ENCODE peak calls at places on chromosomes 2 and 18, in four cellular contexts. E is RPMI7951, S is foreskin fibroblast, O is BJ. X is an unnamed sample.

GRCh38 chr2:68660658-68661057 is 17.3 kb downstream of the PROKR1 start:
- DNase-seq in E (no peak), O (no peak), S (no peak), X (no peak)

GRCh38 chr2:28155627-28156026 is 237.0 kb upstream of the FOSL2 start:
- DNase-seq in E (peak; percentile 25), O (no peak), S (no peak), X (no peak)

GRCh38 chr2:170396799-170397459 is 219.0 kb downstream of the MYO3B start:
- DNase-seq in O (no peak), E (peak; percentile 13), S (no peak), X (no peak)

GRCh38 chr2:83368461-83368860 is 1090.6 kb downstream of the SUCLG1 start:
- DNase-seq in O (no peak), E (no peak), S (no peak), X (no peak)

GRCh38 chr2:16744521-16744920 is 78.9 kb upstream of the CYRIA start:
- DNase-seq in O (no peak), S (no peak), E (no peak), X (no peak)

GRCh38 chr18:45664824-45665763 is 49.8 kb downstream of the SLC14A2 start:
- DNase-seq in O (no peak), E (peak; percentile 55), S (peak; percentile 47), X (no peak)

GRCh38 chr2:171832489-171832888 is 61.6 kb downstream of the SLC25A12 start:
- DNase-seq in E (no peak), S (no peak), O (no peak), X (no peak)

GRCh38 chr2:65955259-65955658 is 479.7 kb upstream of the MEIS1 start:
- DNase-seq in E (no peak), S (no peak), O (no peak), X (no peak)

GRCh38 chr2:65666156-65666725 is 233.8 kb upstream of the SPRED2 start:
- DNase-seq in E (peak; percentile 83), O (peak; percentile 18), S (peak; percentile 24), X (no peak)

GRCh38 chr2:70089220-70089945 is 2.1 kb downstream of the PCBP1 start:
- DNase-seq in E (peak; percentile 25), O (no peak), S (no peak), X (no peak)

GRCh38 chr2:174699993-174700766 is 64.1 kb downstream of the CHRNA1 start:
- DNase-seq in S (peak; percentile 30), E (peak; percentile 62), O (no peak), X (no peak)

GRCh38 chr2:12951657-12951973 is 234.9 kb downstream of the TRIB2 start:
- DNase-seq in S (no peak), E (no peak), O (no peak), X (no peak)

GRCh38 chr2:80001704-80002103 is 302.8 kb downstream of the LRRTM1 start:
- DNase-seq in S (no peak), O (peak; percentile 53), E (no peak), X (peak; percentile 64)

GRCh38 chr2:19348692-19349091 is 9.7 kb downstream of the OSR1 start:
- DNase-seq in E (no peak), S (no peak), O (no peak), X (no peak)

GRCh38 chr2:206452750-206453149 is 9.4 kb downstream of the ADAM23 start:
- DNase-seq in E (no peak), S (no peak), O (no peak), X (no peak)

GRCh38 chr2:26235089-26235488 is 9.3 kb downstream of the HADHA start:
- DNase-seq in E (peak; percentile 5), O (no peak), S (no peak), X (no peak)

GRCh38 chr2:127048969-127049897 is 57.7 kb downstream of the BIN1 start:
- DNase-seq in S (no peak), E (no peak), O (no peak), X (no peak)

GRCh38 chr2:38466409-38466808 is 89.3 kb upstream of the ATL2 start:
- DNase-seq in O (no peak), S (no peak), E (no peak), X (no peak)

GRCh38 chr2:85400951-85401805 is 9.0 kb downstream of the CAPG start:
- DNase-seq in E (no peak), S (no peak), O (no peak), X (no peak)

GRCh38 chr2:166351319-166351718 is 24.4 kb downstream of the SCN9A start:
- DNase-seq in O (no peak), E (no peak), S (peak; percentile 35), X (no peak)

GRCh38 chr2:23420840-23421476 is 36.0 kb downstream of the KLHL29 start:
- DNase-seq in O (no peak), S (no peak), E (no peak), X (no peak)

GRCh38 chr18:48470484-48471180 is 61.4 kb upstream of the ZBTB7C start:
- DNase-seq in E (peak; percentile 50), O (peak; percentile 53), S (no peak), X (peak; percentile 42)

GRCh38 chr2:227805578-227805977 is 8.1 kb upstream of the CCL20 start:
- DNase-seq in E (peak; percentile 76), S (no peak), O (no peak), X (no peak)

GRCh38 chr2:47664817-47665216 is 118.1 kb upstream of the MSH6 start:
- DNase-seq in E (no peak), O (no peak), S (no peak), X (no peak)

X was measured in GM04503.